ENCODE peak calls at places on chromosomes 13 and 19, in eight cellular contexts. U is GM23338, Q is brain microvascular endothelial cell, A is neural progenitor cell, G is tibial artery, Z is H7, K is fibroblast of pulmonary artery, J is fibroblast of the aortic adventitia. H is an unnamed sample.

GRCh38 chr13:43316997-43317396 is 293.6 kb downstream of the DNAJC15 start:
- DNase-seq in A (peak), Q (peak), G (no peak), Z (peak), K (peak), J (peak), U (peak), H (no peak)

GRCh38 chr19:34337747-34338146 is 27.2 kb upstream of the GPI start:
- DNase-seq in K (no peak), Q (no peak), J (no peak), U (no peak), A (no peak), G (no peak), Z (no peak), H (no peak)

GRCh38 chr13:66506979-66507378 is 723.2 kb downstream of the PCDH9 start:
- DNase-seq in G (no peak), Z (no peak), Q (no peak), U (no peak), A (no peak), J (no peak), K (no peak), H (no peak)

GRCh38 chr13:32445461-32445860 is 17.5 kb upstream of the N4BP2L1 start:
- DNase-seq in G (no peak), K (no peak), Z (no peak), Q (no peak), A (no peak), U (no peak), J (no peak), H (no peak)

GRCh38 chr13:112067121-112067741 is at the start of gene SOX1:
- DNase-seq in U (peak), A (peak), J (no peak), G (no peak), Z (peak), K (no peak), Q (no peak), H (no peak)

GRCh38 chr13:28447989-28448388 is 46.9 kb downstream of the FLT1 start:
- DNase-seq in Q (no peak), K (no peak), Z (no peak), A (no peak), J (no peak), U (no peak), G (no peak), H (no peak)

GRCh38 chr13:106155411-106155810 is 380.1 kb downstream of the EFNB2 start:
- DNase-seq in J (no peak), Z (no peak), U (no peak), A (no peak), G (no peak), Q (no peak), K (no peak), H (no peak)

GRCh38 chr19:35556025-35556590 is 7.3 kb downstream of the ATP4A start:
- DNase-seq in G (no peak), K (no peak), U (no peak), A (no peak), Q (no peak), Z (no peak), J (no peak), H (no peak)

GRCh38 chr13:45249662-45250061 is 48.8 kb upstream of the KCTD4 start:
- DNase-seq in K (no peak), A (no peak), Z (no peak), U (no peak), Q (no peak), G (no peak), J (no peak), H (no peak)

GRCh38 chr19:48999481-49000325 is 6.0 kb downstream of the RUVBL2 start:
- DNase-seq in U (peak), G (no peak), K (peak), A (peak), J (peak), Z (peak), Q (peak), H (peak)

GRCh38 chr13:58682616-58683015 is 1051.1 kb downstream of the PCDH17 start:
- DNase-seq in Q (no peak), G (no peak), U (no peak), K (no peak), Z (no peak), J (no peak), A (no peak), H (no peak)

GRCh38 chr13:45521292-45521691 is 56.6 kb downstream of the COG3 start:
- DNase-seq in A (no peak), K (peak), Q (peak), U (no peak), G (no peak), J (peak), Z (no peak), H (no peak)

GRCh38 chr13:98443329-98443728 is 133.6 kb downstream of the STK24 start:
- DNase-seq in Z (no peak), J (peak), G (no peak), Q (peak), K (peak), A (no peak), U (no peak), H (no peak)

GRCh38 chr19:33387351-33388230 is 14.1 kb downstream of the CEBPG start:
- DNase-seq in Q (no peak), A (no peak), J (no peak), U (no peak), K (no peak), G (no peak), Z (peak), H (peak)

GRCh38 chr19:7787141-7787540 is 24.1 kb downstream of the CLEC4M start:
- DNase-seq in G (no peak), J (no peak), Z (peak), U (peak), A (no peak), Q (no peak), K (no peak), H (peak)

GRCh38 chr19:50238043-50238442 is 34.6 kb downstream of the MYH14 start:
- DNase-seq in U (no peak), G (no peak), A (no peak), Q (no peak), J (no peak), K (no peak), Z (no peak), H (peak)
- H3K4me3 ChIP-seq in U (no peak), G (no peak), A (no peak), Q (no peak), J (no peak), K (no peak), Z (no peak), H (no peak)

GRCh38 chr13:113448545-113448884 is 4.8 kb downstream of the ADPRHL1 start:
- DNase-seq in K (no peak), A (no peak), U (no peak), J (no peak), Q (no peak), G (peak), Z (no peak), H (peak)
- H3K4me3 ChIP-seq in K (no peak), A (no peak), U (no peak), J (peak), Q (no peak), G (no peak), Z (no peak), H (peak)

GRCh38 chr19:9789066-9789465 is 20.5 kb upstream of the ZNF846 start:
- DNase-seq in U (peak), Q (no peak), J (no peak), Z (peak), G (no peak), A (no peak), K (no peak), H (no peak)

GRCh38 chr19:9785367-9786331 is 17.1 kb upstream of the ZNF846 start:
- DNase-seq in A (peak), Z (peak), K (peak), Q (peak), U (peak), G (peak), J (peak), H (peak)

GRCh38 chr19:9786819-9787218 is 18.3 kb upstream of the ZNF846 start:
- DNase-seq in J (no peak), K (no peak), G (no peak), Q (no peak), U (no peak), Z (no peak), A (no peak), H (no peak)

GRCh38 chr19:9782282-9782681 is 13.7 kb upstream of the ZNF846 start:
- DNase-seq in Z (no peak), K (no peak), J (no peak), A (no peak), U (no peak), Q (no peak), G (no peak), H (no peak)

GRCh38 chr19:9786342-9786741 is 17.8 kb upstream of the ZNF846 start:
- DNase-seq in Z (no peak), U (peak), A (no peak), K (no peak), Q (no peak), G (no peak), J (no peak), H (no peak)
- H3K4me3 ChIP-seq in Z (peak), U (peak), A (peak), K (peak), Q (peak), G (peak), J (peak), H (peak)

GRCh38 chr19:11736696-11737095 is 2.0 kb downstream of the ZNF823 start:
- DNase-seq in G (no peak), J (peak), K (peak), U (peak), A (no peak), Z (no peak), Q (peak), H (peak)
- H3K4me3 ChIP-seq in G (no peak), J (peak), K (no peak), U (no peak), A (no peak), Z (no peak), Q (no peak), H (no peak)

GRCh38 chr19:11798391-11799296 is at the start of gene ZNF491:
- DNase-seq in Q (peak), A (peak), G (peak), J (peak), K (peak), Z (peak), U (peak), H (peak)

GRCh38 chr19:11792942-11793341 is 5.4 kb upstream of the ZNF491 start:
- DNase-seq in G (no peak), Q (no peak), A (no peak), J (no peak), Z (no peak), U (no peak), K (no peak), H (no peak)

DNA sequence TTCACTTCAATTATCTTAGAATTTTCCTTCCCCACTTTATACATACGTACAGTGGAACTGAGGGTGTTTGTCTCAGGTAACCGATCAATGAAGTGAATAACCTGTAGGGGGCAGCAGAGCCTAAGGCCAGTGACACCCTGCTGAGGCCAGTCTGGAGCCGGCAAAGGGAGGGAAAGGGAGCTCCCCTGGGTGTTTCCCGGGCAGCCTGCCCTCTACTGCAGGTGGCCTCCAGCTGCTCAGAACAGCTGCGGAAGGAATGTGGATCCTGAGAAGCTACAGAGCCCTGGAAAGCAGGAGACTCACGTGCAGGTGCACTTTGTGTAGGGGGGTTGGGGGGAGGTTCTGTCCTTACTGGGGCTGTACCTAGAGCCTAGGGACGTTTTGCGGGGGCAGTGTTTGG is 832 bp upstream of the ZNF491 start:
- DNase-seq in U (peak), K (peak), G (peak), J (peak), Z (peak), A (peak), Q (peak), H (peak)
- H3K4me3 ChIP-seq in U (peak), K (no peak), G (peak), J (no peak), Z (no peak), A (peak), Q (no peak), H (peak)

GRCh38 chr19:29524912-29525870 is 603 bp upstream of the VSTM2B start:
- DNase-seq in U (peak), J (no peak), G (no peak), K (no peak), Q (no peak), Z (peak), A (peak), H (peak)
- H3K4me3 ChIP-seq in U (peak), J (no peak), G (no peak), K (no peak), Q (no peak), Z (peak), A (peak), H (peak)

GRCh38 chr13:110023729-110024645 is 237.6 kb upstream of the IRS2 start:
- DNase-seq in A (peak), K (peak), Z (peak), J (peak), U (no peak), G (peak), Q (no peak), H (peak)
- H3K4me3 ChIP-seq in A (no peak), K (no peak), Z (no peak), J (no peak), U (no peak), G (peak), Q (no peak), H (peak)

GRCh38 chr19:19628499-19629134 is 597 bp upstream of the LPAR2 start:
- DNase-seq in J (no peak), K (peak), A (peak), Z (peak), G (no peak), U (peak), Q (peak), H (no peak)

GRCh38 chr19:19627442-19627715 is 641 bp downstream of the LPAR2 start:
- DNase-seq in K (no peak), Q (no peak), G (no peak), Z (peak), U (no peak), A (no peak), J (no peak), H (no peak)

GRCh38 chr19:19626516-19627441 is 1.2 kb downstream of the LPAR2 start:
- DNase-seq in U (no peak), Q (no peak), Z (peak), A (peak), J (no peak), K (no peak), G (no peak), H (no peak)

GRCh38 chr19:19630062-19630414 is 2.0 kb upstream of the LPAR2 start:
- DNase-seq in Q (no peak), A (no peak), J (no peak), Z (no peak), K (no peak), G (no peak), U (no peak), H (no peak)

DNA sequence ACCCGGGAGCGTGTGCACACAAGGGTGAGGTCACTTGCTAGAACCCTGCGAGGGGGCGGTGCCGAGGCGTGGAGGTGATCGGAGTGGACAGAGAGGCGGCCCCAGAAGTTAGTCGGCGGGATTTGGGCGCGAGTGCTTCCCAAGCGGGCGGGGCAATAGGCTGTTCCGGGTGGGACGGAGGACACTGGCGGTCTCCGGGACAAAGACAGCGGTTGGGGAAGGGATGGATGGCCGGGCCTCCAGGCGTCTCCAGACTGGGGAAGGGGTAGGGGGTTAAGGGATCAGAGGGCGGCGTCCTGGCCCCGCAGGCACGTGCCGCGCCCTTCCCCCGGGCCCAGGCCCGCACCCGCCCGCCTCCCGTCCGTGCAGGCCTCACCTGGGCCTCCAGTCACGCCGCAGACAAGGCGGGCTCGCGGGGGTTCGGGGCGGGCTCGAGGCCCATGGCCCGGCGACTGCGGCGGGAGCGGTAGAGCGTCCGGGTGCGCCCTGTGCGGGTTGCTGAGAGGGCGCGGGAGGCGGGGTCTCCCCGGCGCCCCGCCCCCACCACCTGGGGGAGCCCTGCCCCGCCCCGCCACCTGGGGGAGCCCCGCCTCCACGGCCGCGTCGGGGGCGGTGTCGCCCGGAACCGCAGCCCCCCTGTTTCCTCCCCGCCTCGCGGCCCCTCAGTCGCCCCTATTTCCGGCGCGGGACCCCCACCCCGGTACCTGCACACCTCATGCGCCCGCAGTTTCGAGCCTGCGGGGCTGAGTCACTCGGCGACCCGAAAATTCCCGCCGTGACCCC is at the start of gene LPAR2:
- DNase-seq in Q (no peak), G (no peak), U (peak), K (no peak), A (peak), J (no peak), Z (peak), H (no peak)
- H3K4me3 ChIP-seq in Q (peak), G (peak), U (peak), K (peak), A (peak), J (peak), Z (peak), H (peak)

GRCh38 chr19:18293642-18294466 is 12.4 kb upstream of the JUND start:
- DNase-seq in J (no peak), Q (no peak), A (peak), U (peak), G (no peak), K (no peak), Z (peak), H (peak)
- H3K4me3 ChIP-seq in J (no peak), Q (peak), A (no peak), U (peak), G (peak), K (no peak), Z (peak), H (peak)

GRCh38 chr19:16118489-16119033 is 6.9 kb downstream of the RAB8A start:
- DNase-seq in G (peak), A (no peak), Q (no peak), Z (no peak), U (no peak), K (no peak), J (no peak), H (no peak)
- H3K4me3 ChIP-seq in G (no peak), A (no peak), Q (no peak), Z (no peak), U (no peak), K (no peak), J (no peak), H (no peak)